ENCODE peak calls at places on chromosomes 13 and 19, in four cellular contexts. J is effector memory CD4-positive, alpha-beta T cell; P is esophagus squamous epithelium; U is left ventricle myocardium inferior. L is an unnamed sample. For H3K4me1, the result is how much of the 10 kb centered on the place peaks cover.

GRCh38 chr19:5285955-5286354 is 54.7 kb downstream of the PTPRS start:
- DNase-seq in J (no peak), P (no peak), U (no peak), L (no peak)

GRCh38 chr19:35767288-35768081 is 7.9 kb upstream of the ARHGAP33 start:
- DNase-seq in J (no peak), P (no peak), U (no peak), L (no peak)

GRCh38 chr13:105343134-105343806 is 1192.2 kb downstream of the EFNB2 start:
- DNase-seq in J (no peak), P (no peak), U (no peak), L (no peak)

GRCh38 chr13:110097013-110097412 is 209.9 kb downstream of the COL4A1 start:
- DNase-seq in J (no peak), P (no peak), U (no peak), L (no peak)

GRCh38 chr19:44111910-44112463 is 1.2 kb upstream of the ZNF225 start:
- DNase-seq in J (no peak), P (no peak), U (no peak), L (no peak)

GRCh38 chr19:49689133-49690072 is at the start of gene ADM5:
- DNase-seq in J (no peak), P (no peak), U (peak), L (peak)

GRCh38 chr13:95533545-95534135 is 18.9 kb upstream of the CLDN10 start:
- DNase-seq in J (no peak), P (no peak), U (no peak), L (no peak)

GRCh38 chr19:20254151-20254550 is 87.1 kb downstream of the ZNF486 start:
- DNase-seq in J (no peak), P (no peak), U (no peak), L (no peak)

GRCh38 chr13:70987043-70987442 is 878.8 kb upstream of the KLHL1 start:
- DNase-seq in J (no peak), P (no peak), U (no peak), L (no peak)

GRCh38 chr19:49591731-49592485 is 926 bp downstream of the PRR12 start:
- DNase-seq in J (no peak), P (no peak), U (peak), L (peak)

GRCh38 chr19:19782783-19783182 is 38.8 kb downstream of the ZNF506 start:
- DNase-seq in J (no peak), P (no peak), U (no peak), L (no peak)

GRCh38 chr13:20672772-20673171 is 30.7 kb upstream of the IL17D start:
- DNase-seq in J (no peak), P (no peak), U (no peak), L (no peak)

GRCh38 chr19:5086725-5087439 is 118.0 kb downstream of the KDM4B start:
- DNase-seq in J (no peak), P (no peak), U (no peak), L (no peak)

GRCh38 chr13:73167046-73167820 is 108.4 kb downstream of the KLF5 start:
- DNase-seq in J (no peak), P (no peak), U (no peak), L (no peak)

GRCh38 chr19:15292847-15293582 is 39.3 kb downstream of the BRD4 start:
- DNase-seq in J (no peak), P (no peak), U (no peak), L (no peak)

GRCh38 chr13:51953347-51953746 is 57.9 kb downstream of the ATP7B start:
- DNase-seq in J (no peak), P (no peak), U (no peak), L (no peak)

GRCh38 chr19:12899891-12900518 is 9.0 kb downstream of the GCDH start:
- DNase-seq in J (no peak), P (no peak), U (no peak), L (no peak)

GRCh38 chr13:85725433-85725832 is 73.8 kb downstream of the SLITRK6 start:
- DNase-seq in J (no peak), P (no peak), U (no peak), L (no peak)

GRCh38 chr13:41652735-41653361 is 195.5 kb downstream of the RGCC start:
- DNase-seq in J (no peak), P (no peak), U (no peak), L (no peak)

GRCh38 chr19:7294571-7295212 is 478 bp upstream of the INSR start:
- DNase-seq in J (no peak), P (no peak), U (peak), L (no peak)

GRCh38 chr13:75217949-75218348 is 264.0 kb downstream of the TBC1D4 start:
- DNase-seq in J (no peak), P (no peak), U (no peak), L (no peak)

GRCh38 chr19:52786078-52786463 is 520 bp downstream of the ZNF600 start:
- DNase-seq in J (no peak), P (no peak), U (no peak), L (no peak)

DNA sequence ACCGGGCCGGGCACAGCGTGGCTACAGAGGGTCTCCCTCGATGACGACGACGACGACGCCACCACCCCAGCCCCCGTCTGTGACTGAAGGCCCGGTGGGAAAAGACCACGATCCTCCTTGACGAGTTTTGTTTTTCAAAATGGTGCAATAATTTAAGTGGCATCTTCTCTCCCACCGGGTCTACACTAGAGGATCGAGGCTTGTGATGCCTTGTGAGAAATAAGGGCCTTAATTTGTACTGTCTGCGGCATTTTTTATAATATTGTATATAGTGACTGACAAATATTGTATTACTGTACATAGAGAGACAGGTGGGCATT is 2.5 kb downstream of the KLF2 start:
- DNase-seq in J (no peak), P (no peak), U (no peak), L (no peak)
- H3K4me3 ChIP-seq in J (peak), P (peak), U (peak), L (peak)

GRCh38 chr13:24663089-24663395 is 17.2 kb upstream of the ATP12A start:
- DNase-seq in J (no peak), P (no peak), U (no peak), L (no peak)

GRCh38 chr13:24662195-24663088 is 17.8 kb upstream of the ATP12A start:
- DNase-seq in J (no peak), P (no peak), U (no peak), L (no peak)

GRCh38 chr13:24659239-24659638 is 21.0 kb upstream of the ATP12A start:
- DNase-seq in J (no peak), P (no peak), U (no peak), L (no peak)

GRCh38 chr13:24661713-24662112 is 18.5 kb upstream of the ATP12A start:
- DNase-seq in J (no peak), P (no peak), U (no peak), L (no peak)

GRCh38 chr13:24660023-24660806 is 20.0 kb upstream of the ATP12A start:
- DNase-seq in J (no peak), P (no peak), U (no peak), L (no peak)
- H3K4me1 ChIP-seq in J (under half), P (under half), U (under half), L (under half)

GRCh38 chr19:58555920-58556632 is 1.2 kb upstream of the CHMP2A start:
- DNase-seq in J (no peak), P (no peak), U (peak), L (no peak)
- H3K27ac ChIP-seq in J (peak), P (peak), U (peak), L (no peak)

DNA sequence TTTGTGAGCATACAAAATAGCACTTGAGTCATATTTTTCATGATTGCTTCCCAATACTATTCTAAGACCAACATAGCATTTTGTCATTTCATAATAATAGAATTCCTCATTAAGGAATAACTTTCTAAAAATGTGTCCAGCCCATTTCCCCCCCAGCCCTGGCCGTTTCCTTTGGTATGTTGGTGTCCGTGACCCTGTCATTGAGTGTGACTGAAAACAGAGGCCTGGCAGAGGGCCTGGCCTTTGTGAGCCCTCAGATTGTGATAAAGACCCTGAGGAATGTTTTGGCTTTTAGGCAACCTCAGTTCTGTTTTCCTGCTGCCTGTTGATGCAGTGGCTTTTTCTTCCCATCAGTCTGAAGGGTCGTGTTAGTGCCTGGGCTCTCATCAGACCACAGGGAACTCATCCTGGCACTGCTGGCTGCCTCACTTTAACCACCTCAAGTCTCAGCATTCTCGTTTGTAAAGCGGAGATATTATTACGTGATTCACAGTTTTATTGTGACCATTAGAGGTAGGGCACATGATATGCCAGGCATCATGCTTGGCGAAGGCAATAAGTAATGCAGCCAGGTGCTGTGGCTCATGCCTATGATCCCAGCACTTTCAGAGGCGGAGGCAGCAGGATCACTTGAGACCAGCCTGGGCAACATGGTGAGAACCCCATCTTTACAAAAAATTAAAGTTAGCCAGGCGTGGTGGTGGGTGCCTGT is 13.8 kb downstream of the SPINT2 start:
- DNase-seq in J (no peak), P (no peak), U (peak), L (no peak)
- H3K4me3 ChIP-seq in J (no peak), P (no peak), U (peak), L (no peak)

GRCh38 chr13:50596103-50596502 is 247.4 kb downstream of the DLEU7 start:
- DNase-seq in J (no peak), P (no peak), U (no peak), L (no peak)

GRCh38 chr13:50599927-50600326 is 243.6 kb downstream of the DLEU7 start:
- DNase-seq in J (no peak), P (no peak), U (no peak), L (no peak)

GRCh38 chr13:50596776-50597203 is 246.7 kb downstream of the DLEU7 start:
- DNase-seq in J (no peak), P (no peak), U (no peak), L (no peak)

GRCh38 chr13:50599046-50599445 is 244.4 kb downstream of the DLEU7 start:
- DNase-seq in J (no peak), P (no peak), U (no peak), L (no peak)

DNA sequence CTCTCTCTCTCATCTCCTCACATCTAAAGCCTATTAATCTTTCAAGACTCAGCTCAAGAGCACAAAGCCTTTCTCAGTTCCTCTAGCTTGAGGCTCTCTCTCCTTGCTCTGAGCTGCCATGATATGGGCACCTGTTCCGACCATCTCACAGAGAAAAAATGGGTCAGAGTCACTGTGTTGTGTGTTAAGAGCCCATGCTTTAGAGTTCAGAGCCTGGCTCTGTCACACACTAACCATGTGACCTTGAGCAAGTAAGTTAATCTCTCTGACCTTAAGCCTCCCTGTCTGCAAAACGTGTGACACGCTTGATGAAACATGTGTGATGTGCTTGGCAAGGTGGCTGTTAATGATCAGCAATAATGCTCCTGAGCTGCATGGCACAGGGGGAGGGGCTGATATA is 245.2 kb downstream of the DLEU7 start:
- DNase-seq in J (no peak), P (no peak), U (no peak), L (no peak)
- H3K4me1 ChIP-seq in J (under half), P (under half), U (half or more), L (under half)

L was measured in CD8-positive, alpha-beta T cell.